ENCODE peak calls at places on chromosomes 1 and 21, in nine cellular contexts. E is tibial artery; R is activated CD8-positive, alpha-beta memory T cell treated with anti-CD3 and anti-CD28 coated beads for 24 hours; O is GM13976; F is LoVo; M is fibroblast of pulmonary artery; C is activated T-cell treated with anti-CD3 and anti-CD28 coated beads for 24 hours; K is stimulated activated CD4-positive, alpha-beta T cell treated with anti-CD3 and anti-CD28 coated beads, Interleukin-1b, Interleukin-23, amount 100 ng/mL, for 4 hours; J is CD4-positive, alpha-beta T cell. Q is an unnamed sample.

GRCh38 chr1:109980324-109981127 is 4.0 kb upstream of the AHCYL1 start:
- DNase-seq in E (no peak), R (no peak), O (peak), F (peak), M (no peak), C (no peak), K (no peak), J (peak), Q (peak)

GRCh38 chr21:45320261-45320990 is 32.7 kb upstream of the POFUT2 start:
- DNase-seq in E (no peak), R (no peak), O (no peak), F (no peak), M (no peak), C (no peak), K (no peak), J (no peak), Q (no peak)

GRCh38 chr1:234911787-234912186 is 216.8 kb downstream of the TOMM20 start:
- DNase-seq in E (no peak), R (no peak), O (no peak), F (no peak), M (no peak), C (no peak), K (no peak), J (peak), Q (no peak)

GRCh38 chr1:28157901-28158300 is 18.6 kb downstream of the PTAFR start:
- DNase-seq in E (no peak), R (no peak), O (no peak), F (no peak), M (no peak), C (no peak), K (no peak), J (no peak), Q (no peak)

GRCh38 chr1:200253774-200254495 is 155.9 kb downstream of the ZNF281 start:
- DNase-seq in E (no peak), R (no peak), O (peak), F (no peak), M (no peak), C (no peak), K (no peak), J (no peak), Q (no peak)

GRCh38 chr1:181015258-181015630 is 7.4 kb downstream of the STX6 start:
- DNase-seq in E (no peak), R (no peak), O (no peak), F (no peak), M (peak), C (no peak), K (no peak), J (no peak), Q (no peak)

GRCh38 chr1:32062867-32063230 is 9.9 kb upstream of the TMEM39B start:
- DNase-seq in E (no peak), R (no peak), O (no peak), F (no peak), M (no peak), C (no peak), K (no peak), J (no peak), Q (no peak)

GRCh38 chr21:45358261-45358670 is 46.7 kb upstream of the COL18A1 start:
- DNase-seq in E (no peak), R (no peak), O (no peak), F (no peak), M (no peak), C (no peak), K (no peak), J (no peak), Q (no peak)

GRCh38 chr1:113935970-113936369 is 6.8 kb downstream of the HIPK1 start:
- DNase-seq in E (no peak), R (no peak), O (no peak), F (no peak), M (no peak), C (no peak), K (no peak), J (no peak), Q (no peak)

GRCh38 chr1:213688655-213689054 is 299.1 kb upstream of the PROX1 start:
- DNase-seq in E (no peak), R (no peak), O (no peak), F (no peak), M (no peak), C (no peak), K (no peak), J (no peak), Q (no peak)

GRCh38 chr21:29504751-29505321 is 206.1 kb downstream of the BACH1 start:
- DNase-seq in E (no peak), R (no peak), O (no peak), F (no peak), M (peak), C (no peak), K (no peak), J (no peak), Q (peak)

GRCh38 chr1:25210728-25211127 is 21.6 kb downstream of the SYF2 start:
- DNase-seq in E (no peak), R (no peak), O (no peak), F (no peak), M (no peak), C (no peak), K (no peak), J (no peak), Q (peak)

GRCh38 chr1:232538943-232539302 is 91.0 kb downstream of the SIPA1L2 start:
- DNase-seq in E (no peak), R (no peak), O (no peak), F (no peak), M (peak), C (no peak), K (no peak), J (no peak), Q (no peak)

GRCh38 chr1:92599184-92599583 is 112.5 kb upstream of the GFI1 start:
- DNase-seq in E (no peak), R (no peak), O (peak), F (peak), M (peak), C (no peak), K (no peak), J (no peak), Q (peak)

GRCh38 chr1:117586747-117587478 is 18.9 kb upstream of the TENT5C start:
- DNase-seq in E (no peak), R (no peak), O (no peak), F (no peak), M (no peak), C (no peak), K (no peak), J (no peak), Q (no peak)